ENCODE peak calls at places on chromosomes 16 and 17, in nine cellular contexts. A, X, L, U, P, M, Y, R and Q are unnamed samples.

GRCh38 chr16:27720731-27721547 is 171.0 kb downstream of the KATNIP start:
- DNase-seq in A (peak; percentile 62), X (no peak), L (peak; percentile 82), U (no peak), P (no peak), M (no peak), Y (no peak), R (no peak), Q (peak; percentile 60)

GRCh38 chr17:68318103-68318991 is 27.1 kb downstream of the ARSG start:
- DNase-seq in A (no peak), X (no peak), L (no peak), U (no peak), P (no peak), M (no peak), Y (no peak), R (peak; percentile 36), Q (no peak)

GRCh38 chr16:79691001-79691400 is 90.5 kb upstream of the MAF start:
- DNase-seq in A (no peak), X (no peak), L (no peak), U (no peak), P (no peak), M (no peak), Y (no peak), R (peak; percentile 36), Q (no peak)

GRCh38 chr16:49463529-49463928 is 89.9 kb downstream of the C16orf78 start:
- DNase-seq in A (no peak), X (no peak), L (no peak), U (peak; percentile 49), P (no peak), M (no peak), Y (peak; percentile 79), R (no peak), Q (no peak)

GRCh38 chr17:67994827-67995567 is 1.3 kb downstream of the C17orf58 start:
- DNase-seq in A (no peak), X (no peak), L (no peak), U (no peak), P (no peak), M (no peak), Y (no peak), R (peak; percentile 29), Q (no peak)

GRCh38 chr16:2425008-2425518 is 4.2 kb upstream of the CCNF start:
- DNase-seq in A (no peak), X (no peak), L (no peak), U (no peak), P (no peak), M (no peak), Y (no peak), R (no peak), Q (no peak)

GRCh38 chr17:5793899-5794298 is 209.6 kb upstream of the NLRP1 start:
- DNase-seq in A (no peak), X (no peak), L (no peak), U (no peak), P (no peak), M (no peak), Y (no peak), R (peak; percentile 8), Q (no peak)

GRCh38 chr16:1218930-1219611 is 6.0 kb downstream of the TPSG1 start:
- DNase-seq in A (no peak), X (no peak), L (no peak), U (no peak), P (no peak), M (no peak), Y (no peak), R (no peak), Q (no peak)

GRCh38 chr17:61208301-61209098 is 191.1 kb upstream of the TBX2 start:
- DNase-seq in A (no peak), X (no peak), L (no peak), U (no peak), P (no peak), M (no peak), Y (no peak), R (no peak), Q (no peak)

GRCh38 chr16:81885976-81886586 is 107.0 kb downstream of the PLCG2 start:
- DNase-seq in A (no peak), X (no peak), L (no peak), U (no peak), P (no peak), M (no peak), Y (peak; percentile 66), R (peak; percentile 93), Q (no peak)

GRCh38 chr17:50264263-50265113 is 9.8 kb upstream of the TMEM92 start:
- DNase-seq in A (no peak), X (no peak), L (no peak), U (peak; percentile 84), P (no peak), M (no peak), Y (peak; percentile 7), R (peak; percentile 13), Q (peak; percentile 13)

GRCh38 chr16:70681382-70682238 is 4.2 kb downstream of the MTSS2 start:
- DNase-seq in A (peak; percentile 90), X (no peak), L (peak; percentile 65), U (no peak), P (peak; percentile 40), M (no peak), Y (no peak), R (peak; percentile 84), Q (peak; percentile 86)

GRCh38 chr16:24991349-24991748 is 23.8 kb downstream of the ARHGAP17 start:
- DNase-seq in A (no peak), X (no peak), L (peak; percentile 10), U (no peak), P (no peak), M (no peak), Y (no peak), R (no peak), Q (peak; percentile 52)

GRCh38 chr16:46968063-46968435 is 5.4 kb downstream of the DNAJA2 start:
- DNase-seq in A (no peak), X (no peak), L (no peak), U (no peak), P (no peak), M (no peak), Y (no peak), R (no peak), Q (no peak)

GRCh38 chr17:35748323-35748960 is 4.6 kb downstream of the GAS2L2 start:
- DNase-seq in A (no peak), X (no peak), L (no peak), U (no peak), P (no peak), M (no peak), Y (no peak), R (no peak), Q (no peak)

GRCh38 chr16:62503073-62503472 is 466.8 kb upstream of the CDH8 start:
- DNase-seq in A (no peak), X (no peak), L (no peak), U (no peak), P (no peak), M (no peak), Y (no peak), R (no peak), Q (no peak)

GRCh38 chr17:45093444-45094110 is 32.5 kb downstream of the NMT1 start:
- DNase-seq in A (no peak), X (no peak), L (peak; percentile 52), U (no peak), P (no peak), M (no peak), Y (no peak), R (no peak), Q (no peak)

GRCh38 chr16:67163164-67163902 is 1.2 kb upstream of the HSF4 start:
- DNase-seq in A (peak; percentile 65), X (no peak), L (peak; percentile 84), U (peak; percentile 90), P (peak; percentile 70), M (no peak), Y (no peak), R (no peak), Q (peak; percentile 86)

GRCh38 chr17:50359998-50360461 is 13.0 kb downstream of the MRPL27 start:
- DNase-seq in A (no peak), X (no peak), L (no peak), U (peak; percentile 80), P (no peak), M (no peak), Y (no peak), R (no peak), Q (no peak)

GRCh38 chr16:82011199-82011641 is at the start of gene SDR42E1:
- DNase-seq in A (no peak), X (no peak), L (no peak), U (no peak), P (peak; percentile 81), M (peak; percentile 27), Y (peak; percentile 66), R (no peak), Q (no peak)

GRCh38 chr17:34579979-34580684 is 750 bp downstream of the TMEM132E start:
- DNase-seq in A (peak; percentile 56), X (no peak), L (peak; percentile 34), U (no peak), P (no peak), M (no peak), Y (no peak), R (no peak), Q (no peak)

GRCh38 chr17:49970498-49970897 is 1.5 kb downstream of the DLX4 start:
- DNase-seq in A (no peak), X (no peak), L (no peak), U (no peak), P (no peak), M (no peak), Y (no peak), R (no peak), Q (no peak)

GRCh38 chr17:68511254-68511670 is 968 bp upstream of the PRKAR1A start:
- DNase-seq in A (no peak), X (no peak), L (no peak), U (no peak), P (no peak), M (no peak), Y (no peak), R (no peak), Q (peak; percentile 35)

GRCh38 chr16:87474017-87474416 is 18.8 kb downstream of the ZCCHC14 start:
- DNase-seq in A (no peak), X (no peak), L (no peak), U (no peak), P (no peak), M (no peak), Y (no peak), R (no peak), Q (no peak)

GRCh38 chr16:1054660-1055556 is 17.6 kb upstream of the SSTR5 start:
- DNase-seq in A (peak; percentile 80), X (peak; percentile 69), L (peak; percentile 53), U (peak; percentile 90), P (no peak), M (no peak), Y (peak; percentile 72), R (peak; percentile 83), Q (peak; percentile 84)

GRCh38 chr16:11994187-11995119 is 17.9 kb downstream of the SNX29 start:
- DNase-seq in A (peak; percentile 77), X (no peak), L (peak; percentile 9), U (peak; percentile 87), P (no peak), M (no peak), Y (peak; percentile 41), R (no peak), Q (peak; percentile 50)

GRCh38 chr17:40024901-40025300 is 9.7 kb downstream of the CSF3 start:
- DNase-seq in A (no peak), X (no peak), L (no peak), U (no peak), P (no peak), M (no peak), Y (no peak), R (no peak), Q (no peak)

GRCh38 chr16:68590201-68590994 is 51.3 kb downstream of the ZFP90 start:
- DNase-seq in A (peak; percentile 26), X (peak; percentile 59), L (no peak), U (peak; percentile 83), P (peak; percentile 68), M (peak; percentile 40), Y (peak; percentile 67), R (peak; percentile 75), Q (peak; percentile 24)